ENCODE peak calls at places on chromosomes 5 and 9, in four cellular contexts. H is GM23338, N is activated T-helper 1 cell treated with Interleukin-2 at 50 U/mL for 16 hours, E is NCI-H2227 treated with DMSO at 0.1 percent for 48 hours. B is an unnamed sample.

GRCh38 chr9:126109575-126109974 is 217.1 kb upstream of the MVB12B start:
- DNase-seq in H (no peak), N (no peak), E (no peak), B (no peak)

GRCh38 chr5:32531885-32532520 is 53.4 kb upstream of the SUB1 start:
- DNase-seq in H (peak; percentile 68), N (peak; percentile 13), E (peak; percentile 57), B (peak; percentile 27)

GRCh38 chr9:2686884-2687283 is 30.4 kb upstream of the KCNV2 start:
- DNase-seq in H (peak; percentile 22), N (no peak), E (no peak), B (no peak)

GRCh38 chr5:1975406-1975715 is 92.6 kb upstream of the IRX4 start:
- DNase-seq in H (no peak), N (no peak), E (no peak), B (no peak)

GRCh38 chr5:87048156-87048555 is 219.5 kb upstream of the RASA1 start:
- DNase-seq in H (no peak), N (no peak), E (no peak), B (no peak)

GRCh38 chr5:8756498-8757084 is 789.3 kb downstream of the SEMA5A start:
- DNase-seq in H (peak; percentile 66), N (no peak), E (no peak), B (no peak)

GRCh38 chr5:114390431-114390830 is 28.6 kb downstream of the KCNN2 start:
- DNase-seq in H (no peak), N (no peak), E (no peak), B (no peak)

GRCh38 chr9:137130176-137130755 is 8.7 kb upstream of the GRIN1 start:
- DNase-seq in H (peak; percentile 41), N (no peak), E (no peak), B (no peak)

GRCh38 chr9:36276840-36277239 is 18.6 kb upstream of the GNE start:
- DNase-seq in H (peak; percentile 20), N (no peak), E (peak; percentile 53), B (no peak)

GRCh38 chr5:52710972-52711596 is 76.6 kb upstream of the ITGA1 start:
- DNase-seq in H (no peak), N (no peak), E (no peak), B (no peak)

GRCh38 chr5:95959051-95959963 is 2.3 kb downstream of the ELL2 start:
- DNase-seq in H (peak; percentile 27), N (no peak), E (no peak), B (no peak)

GRCh38 chr9:72773570-72773969 is 179.3 kb downstream of the ALDH1A1 start:
- DNase-seq in H (no peak), N (no peak), E (no peak), B (no peak)

GRCh38 chr5:137097203-137097602 is 401.9 kb downstream of the SPOCK1 start:
- DNase-seq in H (no peak), N (no peak), E (no peak), B (no peak)

GRCh38 chr9:88077071-88077617 is 61.1 kb downstream of the SPATA31C2 start:
- DNase-seq in H (peak; percentile 6), N (no peak), E (no peak), B (no peak)

GRCh38 chr9:121651295-121652036 is at the start of gene DAB2IP:
- DNase-seq in H (peak; percentile 80), N (no peak), E (peak; percentile 43), B (no peak)

GRCh38 chr5:56335212-56335611 is 102.1 kb upstream of the ANKRD55 start:
- DNase-seq in H (no peak), N (no peak), E (no peak), B (no peak)

GRCh38 chr9:135227641-135228251 is 140.3 kb downstream of the OLFM1 start:
- DNase-seq in H (no peak), N (no peak), E (no peak), B (no peak)

B was measured in CD4-positive, alpha-beta T cell.